ENCODE peak calls at places on chromosomes 4 and X, in nine cellular contexts. R is lower leg skin, S is mucosa of descending colon, F is AG09309, T is astrocyte of the spinal cord, M is choroid plexus epithelial cell, P is HFF-Myc, D is epithelial cell of esophagus, A is thyroid gland. G is an unnamed sample.
A peak's percentile ranks its signal among the peaks of the same experiment; 100 is the strongest.

GRCh38 chr4:13527192-13527982 is 16.9 kb downstream of the NKX3-2 start:
- DNase-seq in R (no peak), S (no peak), F (no peak), T (no peak), M (no peak), P (no peak), D (no peak), A (no peak), G (no peak)

GRCh38 chr4:86367577-86367976 is 7.7 kb upstream of the MAPK10 start:
- DNase-seq in R (no peak), S (no peak), F (no peak), T (peak; percentile 13), M (peak; percentile 35), P (no peak), D (no peak), A (no peak), G (no peak)

GRCh38 chrX:21986596-21986995 is 45.5 kb upstream of the PHEX start:
- DNase-seq in R (no peak), S (no peak), F (peak; percentile 3), T (no peak), M (peak; percentile 34), P (no peak), D (peak; percentile 36), A (no peak), G (no peak)

GRCh38 chr4:121990489-121990888 is 38.6 kb upstream of the TRPC3 start:
- DNase-seq in R (no peak), S (no peak), F (no peak), T (no peak), M (no peak), P (no peak), D (no peak), A (no peak), G (no peak)

GRCh38 chrX:13330446-13330845 is 10.6 kb upstream of the ATXN3L start:
- DNase-seq in R (no peak), S (no peak), F (no peak), T (no peak), M (no peak), P (no peak), D (peak; percentile 68), A (no peak), G (no peak)

GRCh38 chr4:2007804-2008670 is 737 bp downstream of the NELFA start:
- DNase-seq in R (no peak), S (no peak), F (no peak), T (no peak), M (peak; percentile 17), P (no peak), D (no peak), A (no peak), G (no peak)

GRCh38 chr4:14025891-14026290 is 398.4 kb upstream of the BOD1L1 start:
- DNase-seq in R (no peak), S (no peak), F (no peak), T (no peak), M (no peak), P (no peak), D (no peak), A (no peak), G (no peak)

GRCh38 chr4:188008377-188008776 is 12.8 kb downstream of the ZFP42 start:
- DNase-seq in R (no peak), S (no peak), F (peak; percentile 33), T (peak; percentile 45), M (peak; percentile 60), P (peak; percentile 24), D (peak; percentile 72), A (no peak), G (no peak)

GRCh38 chr4:4443821-4444220 is 56.9 kb downstream of the NSG1 start:
- DNase-seq in R (no peak), S (no peak), F (no peak), T (peak; percentile 66), M (peak; percentile 81), P (no peak), D (no peak), A (no peak), G (no peak)

GRCh38 chrX:39242187-39242586 is 440.9 kb downstream of the MID1IP1 start:
- DNase-seq in R (no peak), S (no peak), F (no peak), T (no peak), M (peak; percentile 36), P (no peak), D (peak; percentile 38), A (peak; percentile 23), G (no peak)

GRCh38 chr4:106809083-106809482 is 227.0 kb downstream of the DKK2 start:
- DNase-seq in R (no peak), S (no peak), F (no peak), T (peak; percentile 57), M (peak; percentile 84), P (peak; percentile 33), D (peak; percentile 72), A (no peak), G (no peak)

GRCh38 chr4:16750882-16751642 is 147.4 kb downstream of the LDB2 start:
- DNase-seq in R (no peak), S (no peak), F (no peak), T (no peak), M (no peak), P (no peak), D (no peak), A (no peak), G (no peak)
- TF ChIP-seq CTCF in R (no peak), S (no peak), F (no peak), T (no peak), M (no peak), P (no peak), D (no peak), A (no peak), G (no peak)

DNA sequence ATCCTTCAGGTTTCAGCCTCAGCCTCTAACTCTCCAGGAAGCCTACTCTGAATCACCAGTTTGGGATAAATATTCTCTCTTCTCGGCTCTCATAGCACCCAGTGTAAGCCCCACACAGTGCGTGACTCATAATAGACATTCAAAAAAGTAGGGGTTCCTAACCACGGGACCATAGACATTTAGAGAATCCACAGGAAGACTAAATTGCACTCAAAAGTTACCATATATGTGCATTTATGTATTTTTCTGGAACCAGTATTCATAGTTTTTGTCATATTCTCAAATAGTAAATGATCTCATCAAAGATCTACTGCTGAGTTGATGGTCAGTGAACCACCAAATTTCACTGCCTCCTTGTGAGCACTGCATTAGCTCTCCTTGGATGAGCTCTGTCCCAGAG is 625.7 kb downstream of the SMARCA1 start:
- DNase-seq in R (no peak), S (no peak), F (no peak), T (peak; percentile 57), M (peak; percentile 0), P (no peak), D (no peak), A (no peak), G (no peak)
- H3K4me3 ChIP-seq in R (no peak overlapping the region), S (no peak overlapping the region), F (no peak overlapping the region), T (no peak overlapping the region), M (no peak overlapping the region), P (no peak overlapping the region), D (no peak overlapping the region), A (no peak overlapping the region), G (no peak overlapping the region)

GRCh38 chr4:6343950-6344408 is 74.3 kb downstream of the WFS1 start:
- DNase-seq in R (no peak), S (no peak), F (peak; percentile 45), T (peak; percentile 44), M (peak; percentile 60), P (no peak), D (peak; percentile 73), A (no peak), G (no peak)
- TF ChIP-seq CTCF in R (no peak), S (no peak), F (peak; percentile 19), T (peak; percentile 11), M (no peak), P (no peak), D (no peak), A (no peak), G (peak; percentile 50)

GRCh38 chrX:136714626-136715599 is 65.8 kb downstream of the ARHGEF6 start:
- DNase-seq in R (no peak), S (no peak), F (no peak), T (no peak), M (no peak), P (no peak), D (no peak), A (no peak), G (no peak)
- H3K4me3 ChIP-seq in R (no peak overlapping the region), S (no peak overlapping the region), F (no peak overlapping the region), T (no peak overlapping the region), M (no peak overlapping the region), P (no peak overlapping the region), D (no peak overlapping the region), A (no peak overlapping the region), G (no peak overlapping the region)